ENCODE peak calls at places on chromosomes 4 and X, in six cellular contexts. Z is right cardiac atrium, O is aorta, K is upper lobe of right lung, A is left lung, X is psoas muscle. M is an unnamed sample.
A peak's percentile ranks its signal among the peaks of the same experiment; 100 is the strongest.

GRCh38 chr4:170248029-170248428 is 158.3 kb upstream of the AADAT start:
- ATAC-seq in Z (no peak), A (no peak), O (no peak), K (no peak), X (no peak), M (no peak)

GRCh38 chr4:186666750-186667149 is 56.9 kb downstream of the FAT1 start:
- ATAC-seq in Z (no peak), K (no peak), A (no peak), O (no peak), X (no peak), M (no peak)

GRCh38 chr4:154836030-154836429 is 55.0 kb downstream of the RBM46 start:
- ATAC-seq in A (no peak), X (no peak), Z (no peak), O (no peak), K (no peak), M (no peak)

GRCh38 chrX:12137982-12138365 is 299 bp upstream of the FRMPD4 start:
- ATAC-seq in Z (no peak), X (no peak), O (peak; percentile 24), A (no peak), K (no peak), M (no peak)

GRCh38 chrX:69496143-69496542 is 8.0 kb upstream of the NALF2 start:
- ATAC-seq in Z (no peak), K (no peak), O (no peak), A (no peak), X (no peak), M (no peak)

GRCh38 chrX:2536974-2537373 is 36.2 kb upstream of the DHRSX start:
- ATAC-seq in Z (peak; percentile 21), O (no peak), A (no peak), X (no peak), K (no peak), M (no peak)

GRCh38 chr4:148425327-148426110 is 16.7 kb downstream of the NR3C2 start:
- ATAC-seq in K (no peak), A (no peak), Z (no peak), O (no peak), X (no peak), M (no peak)

GRCh38 chrX:39263946-39264483 is 462.8 kb downstream of the MID1IP1 start:
- ATAC-seq in X (no peak), Z (no peak), K (no peak), O (no peak), A (no peak), M (no peak)

GRCh38 chr4:14596904-14597303 is 405.4 kb upstream of the CPEB2 start:
- ATAC-seq in A (no peak), X (no peak), Z (no peak), O (no peak), K (no peak), M (no peak)

GRCh38 chrX:67693928-67694327 is 150.1 kb downstream of the AR start:
- ATAC-seq in A (no peak), Z (no peak), O (peak; percentile 33), X (no peak), K (no peak), M (no peak)

GRCh38 chrX:9598344-9598743 is 133.5 kb downstream of the TBL1X start:
- ATAC-seq in O (no peak), A (no peak), X (no peak), K (no peak), Z (no peak), M (no peak)

GRCh38 chrX:54044877-54045328 is 630 bp upstream of the PHF8 start:
- ATAC-seq in X (peak; percentile 1), K (no peak), Z (no peak), O (peak; percentile 8), A (peak; percentile 5), M (peak; percentile 0)

GRCh38 chr4:115437739-115438138 is 324.3 kb upstream of the NDST4 start:
- ATAC-seq in O (no peak), Z (no peak), X (no peak), K (no peak), A (no peak), M (no peak)

GRCh38 chr4:98833384-98833783 is 95.5 kb downstream of the EIF4E start:
- ATAC-seq in Z (peak; percentile 53), X (no peak), O (no peak), A (peak; percentile 57), K (no peak), M (no peak)

GRCh38 chrX:18961686-18962085 is 22.2 kb downstream of the PHKA2 start:
- ATAC-seq in A (no peak), K (peak; percentile 62), O (no peak), Z (no peak), X (no peak), M (no peak)

GRCh38 chr4:24166501-24166900 is 276.7 kb upstream of the PPARGC1A start:
- ATAC-seq in X (no peak), Z (no peak), O (no peak), K (no peak), A (no peak), M (no peak)

GRCh38 chr4:159520074-159520473 is 417.2 kb downstream of the RAPGEF2 start:
- ATAC-seq in K (no peak), O (no peak), A (no peak), Z (no peak), X (no peak), M (no peak)

GRCh38 chrX:3066555-3066954 is 25.3 kb downstream of the ARSF start:
- ATAC-seq in Z (no peak), X (no peak), O (no peak), A (no peak), K (no peak), M (no peak)

GRCh38 chrX:1059576-1060561 is 152.6 kb downstream of the CRLF2 start:
- ATAC-seq in X (no peak), K (no peak), A (no peak), Z (no peak), O (no peak), M (no peak)

GRCh38 chrX:31371956-31372355 is 300.1 kb upstream of the FTHL17 start:
- ATAC-seq in K (no peak), A (no peak), X (no peak), Z (no peak), O (no peak), M (no peak)

DNA sequence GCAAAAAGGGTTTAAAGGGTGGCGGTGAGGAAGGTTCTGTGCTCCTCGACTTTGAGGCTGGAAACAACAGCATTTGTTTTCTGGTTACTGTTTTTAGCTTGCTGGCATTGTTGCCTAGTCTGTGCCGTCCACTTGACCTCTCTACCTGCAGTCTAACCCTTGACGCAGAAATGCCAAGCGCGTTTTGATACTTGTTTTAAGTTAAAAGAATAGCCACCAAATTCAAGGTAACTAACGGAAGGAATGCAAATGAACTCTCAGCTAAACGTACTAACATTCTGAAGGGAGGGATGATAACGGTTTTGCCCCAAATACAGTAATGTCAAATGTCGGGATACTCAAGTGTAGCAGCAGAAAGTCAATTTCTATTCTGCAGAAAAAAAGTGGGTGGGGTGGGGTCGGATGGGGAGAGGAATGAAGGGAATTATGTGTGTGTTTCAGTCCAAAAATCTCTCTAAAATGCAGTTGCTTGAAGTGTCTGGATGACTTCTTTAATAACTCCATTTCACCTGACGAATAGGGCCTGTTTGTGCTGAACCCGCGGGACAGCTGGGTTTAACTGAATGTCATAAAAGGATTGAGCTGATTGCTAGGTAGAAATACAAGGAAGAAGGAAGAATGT is 3.4 kb upstream of the NKX6-1 start:
- ATAC-seq in O (no peak), X (no peak), K (no peak), A (no peak), Z (no peak), M (no peak)
- H3K27me3 ChIP-seq in O (no peaks in the 10 kb centered on the region), X (peaks cover 90% of the 10 kb centered on the region), K (peaks cover 97% of the 10 kb centered on the region), A (peaks cover 97% of the 10 kb centered on the region), Z (peaks cover 8% of the 10 kb centered on the region), M (peaks cover 65% of the 10 kb centered on the region)

DNA sequence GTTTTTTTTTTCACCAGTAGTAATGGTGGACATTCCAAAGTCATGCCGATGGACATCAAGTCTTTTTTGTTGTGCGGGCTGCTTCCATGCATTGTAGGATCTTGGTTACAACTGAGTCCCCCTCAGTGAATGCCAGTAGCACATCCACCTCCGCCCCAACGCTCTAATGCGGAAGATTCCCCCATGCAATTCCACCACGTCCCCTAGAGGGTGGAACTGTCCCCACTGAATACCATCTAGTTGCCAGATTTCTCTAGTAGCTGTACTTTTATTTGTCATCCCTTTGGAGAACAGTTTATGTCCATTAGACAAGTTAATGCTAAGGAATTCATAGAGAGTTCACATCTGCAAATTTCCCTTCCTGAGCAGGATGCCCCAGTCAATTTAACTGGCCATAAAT is 6.7 kb downstream of the SHISA3 start:
- ATAC-seq in X (no peak), K (no peak), A (no peak), Z (no peak), O (no peak), M (no peak)
- H3K27me3 ChIP-seq in X (peaks cover 15% of the 10 kb centered on the region), K (peaks cover 14% of the 10 kb centered on the region), A (peaks cover 22% of the 10 kb centered on the region), Z (no peaks in the 10 kb centered on the region), O (no peaks in the 10 kb centered on the region), M (peaks cover 38% of the 10 kb centered on the region)

GRCh38 chrX:124902953-124903352 is 416.7 kb upstream of the TEX13C start:
- ATAC-seq in O (no peak), X (no peak), Z (no peak), A (no peak), K (no peak), M (no peak)
- H3K27me3 ChIP-seq in O (no peaks in the 10 kb centered on the region), X (no peaks in the 10 kb centered on the region), Z (no peaks in the 10 kb centered on the region), A (no peaks in the 10 kb centered on the region), K (no peaks in the 10 kb centered on the region), M (no peaks in the 10 kb centered on the region)

DNA sequence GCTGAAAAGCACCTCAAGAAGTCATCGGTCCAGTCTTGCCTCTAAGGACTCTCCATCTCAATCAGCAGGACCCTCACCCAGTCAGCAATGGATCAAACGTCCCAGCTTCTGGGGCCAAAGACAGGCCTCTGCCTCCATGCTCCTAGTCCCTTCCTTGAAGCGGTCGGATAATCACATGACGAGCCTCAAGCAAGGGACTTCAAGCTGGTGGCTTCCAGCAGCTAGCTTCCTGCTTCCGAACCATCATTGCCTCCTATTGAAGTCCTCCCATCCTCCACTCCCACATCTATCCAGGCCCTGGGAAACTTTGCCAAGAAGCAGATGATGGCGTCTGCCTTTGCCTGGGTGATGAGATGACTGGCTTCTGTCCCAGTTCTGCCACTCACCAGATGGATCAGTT is 135.2 kb upstream of the MAMLD1 start:
- ATAC-seq in Z (no peak), A (no peak), O (no peak), K (no peak), X (no peak), M (no peak)
- H3K27me3 ChIP-seq in Z (no peaks in the 10 kb centered on the region), A (no peaks in the 10 kb centered on the region), O (no peaks in the 10 kb centered on the region), K (no peaks in the 10 kb centered on the region), X (peaks cover 4% of the 10 kb centered on the region), M (no peaks in the 10 kb centered on the region)

GRCh38 chr4:185566972-185567749 is 31.9 kb upstream of the PDLIM3 start:
- ATAC-seq in A (peak; percentile 90), O (peak; percentile 85), Z (peak; percentile 91), K (peak; percentile 74), X (peak; percentile 88), M (peak; percentile 83)
- H3K27me3 ChIP-seq in A (no peaks in the 10 kb centered on the region), O (no peaks in the 10 kb centered on the region), Z (no peaks in the 10 kb centered on the region), K (no peaks in the 10 kb centered on the region), X (no peaks in the 10 kb centered on the region), M (no peaks in the 10 kb centered on the region)

GRCh38 chrX:112391313-112391712 is 288.4 kb downstream of the LHFPL1 start:
- ATAC-seq in X (no peak), Z (no peak), A (no peak), O (no peak), K (no peak), M (no peak)
- H3K27me3 ChIP-seq in X (no peaks in the 10 kb centered on the region), Z (no peaks in the 10 kb centered on the region), A (peaks cover 5% of the 10 kb centered on the region), O (no peaks in the 10 kb centered on the region), K (no peaks in the 10 kb centered on the region), M (no peaks in the 10 kb centered on the region)

GRCh38 chr4:3496021-3496420 is 32.9 kb downstream of the DOK7 start:
- ATAC-seq in K (no peak), Z (no peak), A (no peak), X (no peak), O (no peak), M (no peak)
- H3K27me3 ChIP-seq in K (peaks cover 34% of the 10 kb centered on the region), Z (no peaks in the 10 kb centered on the region), A (no peaks in the 10 kb centered on the region), X (no peaks in the 10 kb centered on the region), O (no peaks in the 10 kb centered on the region), M (peaks cover 55% of the 10 kb centered on the region)

M was measured in gastroesophageal sphincter.